ENCODE peak calls at places on chromosomes 5 and 9, in four cellular contexts. O, Y, B and U are unnamed samples.

GRCh38 chr9:107637421-107638420 is 148.2 kb upstream of the KLF4 start:
- DNase-seq in O (peak), Y (no peak), B (peak), U (peak)

GRCh38 chr9:89154651-89155336 is 23.8 kb downstream of the SHC3 start:
- DNase-seq in O (no peak), Y (no peak), B (no peak), U (no peak)

GRCh38 chr9:20508242-20508641 is 114.1 kb downstream of the MLLT3 start:
- DNase-seq in O (no peak), Y (no peak), B (no peak), U (no peak)

GRCh38 chr5:15702102-15702501 is 202.1 kb downstream of the FBXL7 start:
- DNase-seq in O (no peak), Y (no peak), B (no peak), U (no peak)

GRCh38 chr5:54360089-54360488 is 49.7 kb upstream of the ARL15 start:
- DNase-seq in O (no peak), Y (no peak), B (no peak), U (no peak)

GRCh38 chr9:127177221-127177620 is 54.8 kb upstream of the ANGPTL2 start:
- DNase-seq in O (peak), Y (no peak), B (no peak), U (no peak)

GRCh38 chr5:158777647-158778368 is 321.9 kb downstream of the EBF1 start:
- DNase-seq in O (no peak), Y (no peak), B (no peak), U (no peak)

GRCh38 chr9:91180240-91180929 is 181.3 kb downstream of the AUH start:
- DNase-seq in O (no peak), Y (no peak), B (no peak), U (no peak)

GRCh38 chr5:24170026-24170425 is 474.8 kb downstream of the CDH10 start:
- DNase-seq in O (no peak), Y (no peak), B (no peak), U (no peak)

DNA sequence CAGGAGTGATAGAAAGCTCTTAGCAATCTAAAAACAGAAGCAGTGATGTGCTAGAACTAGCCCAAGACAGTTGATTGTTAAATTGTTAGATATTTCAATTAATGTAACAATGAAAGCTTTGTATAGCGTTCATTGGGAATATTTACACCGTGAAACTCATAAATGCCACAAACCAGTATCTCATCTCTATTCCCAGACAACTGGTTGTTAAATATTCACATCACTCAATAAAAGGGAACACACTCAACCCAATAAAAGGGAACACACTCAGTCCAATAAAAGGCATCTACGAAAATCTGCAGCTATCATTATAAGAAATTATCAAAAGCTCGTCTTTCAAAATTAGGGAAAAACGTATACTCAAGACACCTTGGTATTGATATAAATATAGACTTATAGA is 270.9 kb downstream of the CYLC2 start:
- DNase-seq in O (no peak), Y (no peak), B (no peak), U (no peak)
- H3K27ac ChIP-seq in O (no peak), Y (no peak), B (no peak), U (no peak)

GRCh38 chr5:177462702-177463101 is 10.7 kb downstream of the DBN1 start:
- DNase-seq in O (no peak), Y (no peak), B (no peak), U (no peak)
- H3K27ac ChIP-seq in O (peak), Y (no peak), B (peak), U (no peak)

GRCh38 chr9:36036253-36036779 is 397 bp upstream of the RECK start:
- DNase-seq in O (no peak), Y (no peak), B (no peak), U (no peak)
- H3K27ac ChIP-seq in O (peak), Y (no peak), B (no peak), U (peak)

GRCh38 chr5:179769796-179770195 is 24.0 kb upstream of the LTC4S start:
- DNase-seq in O (no peak), Y (no peak), B (no peak), U (no peak)
- H3K27ac ChIP-seq in O (no peak), Y (no peak), B (no peak), U (no peak)

GRCh38 chr9:129224618-129225017 is 46.6 kb upstream of the IER5L start:
- DNase-seq in O (no peak), Y (no peak), B (no peak), U (no peak)
- H3K27ac ChIP-seq in O (peak), Y (no peak), B (no peak), U (no peak)

DNA sequence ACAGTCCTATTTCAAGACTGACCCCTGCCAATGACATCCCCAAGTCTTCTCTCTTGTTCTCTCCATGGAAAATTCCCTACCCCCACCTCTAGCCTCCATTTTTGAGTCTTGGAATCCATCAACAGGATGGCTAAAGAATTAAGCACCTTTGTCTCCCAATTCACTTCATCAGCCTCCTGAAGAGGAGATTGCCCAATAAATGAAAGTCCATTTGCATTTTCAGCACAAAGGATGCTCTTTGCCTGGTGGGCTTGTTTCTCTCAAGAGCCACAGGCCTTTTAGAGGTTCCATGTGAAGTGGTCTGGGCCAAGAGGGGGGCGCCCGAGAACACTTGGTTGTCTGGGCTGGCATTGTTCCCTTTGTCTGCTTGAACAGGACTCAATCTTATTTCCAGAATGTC is 12.6 kb downstream of the HSD17B3 start:
- DNase-seq in O (no peak), Y (no peak), B (no peak), U (no peak)
- H3K27ac ChIP-seq in O (no peak), Y (no peak), B (peak), U (no peak)

GRCh38 chr9:114347675-114348074 is 18.0 kb downstream of the ORM2 start:
- DNase-seq in O (no peak), Y (no peak), B (no peak), U (peak)

GRCh38 chr9:114345493-114346065 is 15.9 kb downstream of the ORM2 start:
- DNase-seq in O (no peak), Y (no peak), B (no peak), U (no peak)

GRCh38 chr9:114344692-114345091 is 15.0 kb downstream of the ORM2 start:
- DNase-seq in O (no peak), Y (no peak), B (no peak), U (no peak)

GRCh38 chr9:114344188-114344566 is 14.5 kb downstream of the ORM2 start:
- DNase-seq in O (no peak), Y (no peak), B (no peak), U (no peak)

GRCh38 chr9:114346146-114346545 is 16.5 kb downstream of the ORM2 start:
- DNase-seq in O (no peak), Y (no peak), B (no peak), U (no peak)
- H3K27ac ChIP-seq in O (no peak), Y (no peak), B (no peak), U (no peak)